ENCODE peak calls at places on chromosomes 1 and 21, in four cellular contexts. E, J, G and H are unnamed samples.

GRCh38 chr1:157993179-157994080 is at the start of gene KIRREL1:
- DNase-seq in E (no peak), J (no peak), G (no peak), H (peak)

GRCh38 chr1:101507547-101507971 is 270.7 kb downstream of the S1PR1 start:
- DNase-seq in G (no peak), E (no peak), J (no peak), H (no peak)

GRCh38 chr21:25039461-25040380 is 567.6 kb downstream of the MRPL39 start:
- DNase-seq in E (no peak), J (no peak), G (peak), H (peak)

GRCh38 chr1:8789314-8790214 is 27.9 kb downstream of the RERE start:
- DNase-seq in E (no peak), G (no peak), J (peak), H (peak)

GRCh38 chr1:227673441-227673840 is 61.7 kb downstream of the JMJD4 start:
- DNase-seq in G (no peak), J (no peak), E (no peak), H (no peak)

GRCh38 chr1:208206092-208206698 is 38.0 kb downstream of the PLXNA2 start:
- DNase-seq in J (no peak), E (no peak), G (no peak), H (no peak)

GRCh38 chr1:114063544-114063943 is 84.3 kb downstream of the OLFML3 start:
- DNase-seq in J (no peak), E (no peak), G (no peak), H (no peak)

GRCh38 chr1:24152631-24153494 is 9.9 kb upstream of the IL22RA1 start:
- DNase-seq in E (no peak), J (no peak), G (no peak), H (no peak)

GRCh38 chr1:1116701-1117468 is 996 bp upstream of the C1orf159 start:
- DNase-seq in J (no peak), G (no peak), E (no peak), H (peak)

GRCh38 chr1:17597651-17598050 is 58.2 kb downstream of the ARHGEF10L start:
- DNase-seq in E (no peak), J (no peak), G (no peak), H (no peak)

GRCh38 chr1:90821793-90822359 is 104.8 kb upstream of the BARHL2 start:
- DNase-seq in J (no peak), E (no peak), G (no peak), H (no peak)

GRCh38 chr1:208855403-208855802 is 611.2 kb upstream of the PLXNA2 start:
- DNase-seq in G (peak), E (no peak), J (no peak), H (no peak)

GRCh38 chr1:62962794-62963776 is 179.2 kb downstream of the ATG4C start:
- DNase-seq in J (peak), G (no peak), E (peak), H (peak)

GRCh38 chr1:57353589-57353988 is 70.3 kb downstream of the DAB1 start:
- DNase-seq in E (no peak), G (no peak), J (no peak), H (no peak)

GRCh38 chr1:93690341-93690740 is 8.7 kb upstream of the BCAR3 start:
- DNase-seq in G (no peak), E (no peak), J (no peak), H (no peak)

GRCh38 chr1:11412166-11412565 is 66.8 kb upstream of the DISP3 start:
- DNase-seq in J (no peak), E (no peak), G (no peak), H (no peak)

GRCh38 chr1:42144336-42145189 is 8.6 kb upstream of the GUCA2B start:
- DNase-seq in J (no peak), E (no peak), G (no peak), H (no peak)

GRCh38 chr1:32179193-32179442 is 357 bp upstream of the TXLNA start:
- DNase-seq in G (no peak), J (no peak), E (no peak), H (no peak)

GRCh38 chr21:45029298-45029967 is 44.9 kb upstream of the ADARB1 start:
- DNase-seq in J (no peak), E (peak), G (no peak), H (peak)

GRCh38 chr1:20480261-20481157 is 5.5 kb downstream of the CAMK2N1 start:
- DNase-seq in G (no peak), E (peak), J (no peak), H (no peak)

GRCh38 chr1:227257964-227258363 is 60.3 kb downstream of the CDC42BPA start:
- DNase-seq in G (no peak), J (no peak), E (no peak), H (peak)

GRCh38 chr1:59027176-59027575 is 243.3 kb upstream of the JUN start:
- DNase-seq in J (no peak), G (no peak), E (no peak), H (no peak)

GRCh38 chr1:203675596-203676347 is 49.1 kb downstream of the ATP2B4 start:
- DNase-seq in E (no peak), J (no peak), G (no peak), H (no peak)

GRCh38 chr21:26412831-26413329 is 160.2 kb downstream of the CYYR1 start:
- DNase-seq in E (no peak), G (no peak), J (no peak), H (no peak)
- TF ChIP-seq CREB1 in E (no peak), G (no peak), J (no peak), H (no peak)

DNA sequence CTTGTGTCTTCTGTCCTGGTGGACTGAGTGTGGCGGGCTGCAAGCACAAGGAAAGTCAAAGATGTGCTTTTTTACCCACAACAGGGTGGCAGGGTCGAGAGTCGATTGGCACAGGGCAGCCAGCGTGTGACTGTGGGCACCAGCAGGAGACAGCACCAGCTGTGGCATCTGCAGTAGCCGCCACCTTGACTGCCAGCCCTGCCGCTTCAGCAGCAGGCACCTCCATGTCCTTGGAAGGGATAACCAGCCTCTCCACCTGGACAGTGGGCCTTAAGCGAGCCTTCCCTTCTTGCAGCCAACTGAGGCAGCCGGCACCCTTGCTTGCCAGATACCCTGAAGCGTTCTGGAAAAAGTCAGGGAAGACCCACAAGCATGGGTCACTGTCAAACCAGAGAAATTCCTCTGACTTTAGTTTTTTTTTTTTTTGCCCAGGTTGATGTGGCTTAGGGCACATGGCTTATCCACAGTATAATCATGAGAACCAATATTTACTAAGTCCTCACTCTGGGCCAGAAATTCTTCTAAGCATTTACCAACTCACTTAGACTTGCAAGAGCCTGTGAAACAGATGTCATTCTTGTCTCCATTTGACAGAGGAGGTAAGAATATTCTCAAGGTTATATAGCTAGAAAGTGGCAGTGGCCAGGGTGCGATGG is 30.1 kb upstream of the PTGFRN start:
- DNase-seq in E (no peak), J (no peak), G (no peak), H (no peak)
- TF ChIP-seq JUNB in E (no peak), J (no peak), G (no peak), H (no peak)

GRCh38 chr1:36463773-36464604 is at the start of gene MRPS15:
- DNase-seq in G (peak), E (peak), J (peak), H (peak)
- TF ChIP-seq CREB1 in G (peak), E (peak), J (peak), H (peak)

GRCh38 chr1:200444478-200444877 is 34.6 kb upstream of the ZNF281 start:
- DNase-seq in J (no peak), G (no peak), E (no peak), H (no peak)
- TF ChIP-seq JUNB in J (no peak), G (no peak), E (no peak), H (no peak)

DNA sequence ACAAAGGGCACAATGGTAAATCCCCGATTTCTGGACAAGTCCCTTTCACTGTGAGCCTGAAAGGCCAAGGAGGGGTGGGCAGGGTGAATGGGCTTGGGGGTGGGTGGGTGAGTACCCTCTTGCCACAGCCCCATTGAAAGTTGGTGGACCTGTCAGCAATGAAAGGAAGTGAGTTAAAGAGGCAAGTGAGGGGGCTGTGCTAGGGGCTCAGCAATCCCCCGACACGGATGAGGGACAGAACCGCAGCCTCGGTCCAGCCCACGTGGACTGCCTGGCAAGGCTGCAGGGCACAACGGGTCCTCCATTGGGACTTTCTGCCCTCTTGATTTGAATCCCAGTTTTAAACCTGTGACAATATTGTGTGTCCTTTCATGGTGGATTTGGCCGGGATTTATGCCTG is 255.3 kb downstream of the FOXD2 start:
- DNase-seq in G (no peak), E (no peak), J (no peak), H (no peak)
- TF ChIP-seq CREB1 in G (no peak), E (no peak), J (no peak), H (no peak)

GRCh38 chr1:185501099-185501498 is 184.1 kb upstream of the IVNS1ABP start:
- DNase-seq in E (peak), J (no peak), G (no peak), H (no peak)

GRCh38 chr1:185495898-185496297 is 178.9 kb upstream of the IVNS1ABP start:
- DNase-seq in G (no peak), E (no peak), J (no peak), H (no peak)

GRCh38 chr1:185495017-185495416 is 178.0 kb upstream of the IVNS1ABP start:
- DNase-seq in J (no peak), E (no peak), G (no peak), H (no peak)

GRCh38 chr1:185497177-185497576 is 180.1 kb upstream of the IVNS1ABP start:
- DNase-seq in G (no peak), E (no peak), J (no peak), H (no peak)

GRCh38 chr1:185499986-185500626 is 183.1 kb upstream of the IVNS1ABP start:
- DNase-seq in G (no peak), E (no peak), J (no peak), H (no peak)
- TF ChIP-seq JUNB in G (no peak), E (no peak), J (no peak), H (no peak)

GRCh38 chr1:152089014-152089674 is at the start of gene TCHHL1:
- DNase-seq in G (no peak), J (no peak), E (no peak), H (no peak)
- TF ChIP-seq CREB1 in G (no peak), J (no peak), E (no peak), H (no peak)

GRCh38 chr1:53176452-53177344 is 19.9 kb upstream of the CPT2 start:
- DNase-seq in G (no peak), E (no peak), J (no peak), H (no peak)
- TF ChIP-seq JUNB in G (no peak), E (no peak), J (no peak), H (no peak)